ENCODE peak calls at places on chromosome 6, in four cellular contexts. M is Right ventricle myocardium superior, R is DMS153, P is AG09319. K is an unnamed sample.

GRCh38 chr6:79842382-79843040 is 104.8 kb downstream of the ELOVL4 start:
- DNase-seq in M (no peak), R (no peak), P (no peak), K (no peak)

GRCh38 chr6:113172531-113172966 is 684.6 kb upstream of the MARCKS start:
- DNase-seq in M (peak), R (peak), P (no peak), K (no peak)

GRCh38 chr6:13142611-13143010 is 185.7 kb downstream of the TBC1D7 start:
- DNase-seq in M (no peak), R (no peak), P (no peak), K (no peak)

GRCh38 chr6:44149369-44150012 is 9.1 kb upstream of the CAPN11 start:
- DNase-seq in M (no peak), R (no peak), P (no peak), K (no peak)

GRCh38 chr6:94636780-94637385 is 940.5 kb upstream of the MANEA start:
- DNase-seq in M (no peak), R (no peak), P (no peak), K (no peak)

GRCh38 chr6:11778648-11779307 is at the start of gene ADTRP:
- DNase-seq in M (peak), R (no peak), P (no peak), K (no peak)

GRCh38 chr6:28683945-28684538 is 158.4 kb downstream of the GPX5 start:
- DNase-seq in M (no peak), R (peak), P (peak), K (no peak)

GRCh38 chr6:11525468-11526155 is 11.9 kb upstream of the TMEM170B start:
- DNase-seq in M (no peak), R (no peak), P (peak), K (no peak)

GRCh38 chr6:143901885-143902708 is 37.8 kb downstream of the ZC2HC1B start:
- DNase-seq in M (peak), R (no peak), P (no peak), K (no peak)

GRCh38 chr6:22716721-22717120 is 147.4 kb downstream of the HDGFL1 start:
- DNase-seq in M (no peak), R (no peak), P (no peak), K (no peak)

GRCh38 chr6:92779758-92780157 is 639.6 kb downstream of the EPHA7 start:
- DNase-seq in M (peak), R (peak), P (no peak), K (no peak)

GRCh38 chr6:21164768-21165326 is 428.7 kb upstream of the SOX4 start:
- DNase-seq in M (no peak), R (no peak), P (no peak), K (no peak)

GRCh38 chr6:154399097-154399496 is 42.5 kb upstream of the IPCEF1 start:
- DNase-seq in M (no peak), R (no peak), P (no peak), K (peak)

GRCh38 chr6:63295553-63295952 is 24.2 kb downstream of the LGSN start:
- DNase-seq in M (no peak), R (no peak), P (no peak), K (no peak)

GRCh38 chr6:161889324-161889723 is 615.5 kb upstream of the AGPAT4 start:
- DNase-seq in M (no peak), R (no peak), P (no peak), K (no peak)